ENCODE peak calls at places on chromosomes 1 and 21, in four cellular contexts. D, I, V and J are unnamed samples.

GRCh38 chr1:20255666-20256065 is 35.0 kb upstream of the VWA5B1 start:
- DNase-seq in D (peak), I (no peak), V (no peak), J (no peak)

GRCh38 chr1:174626031-174627020 is 178.6 kb downstream of the GPR52 start:
- DNase-seq in D (no peak), V (no peak), I (no peak), J (no peak)

GRCh38 chr1:187977298-187977697 is 1148.5 kb downstream of the PLA2G4A start:
- DNase-seq in D (no peak), I (no peak), V (no peak), J (no peak)

GRCh38 chr1:24020032-24020431 is 39.9 kb upstream of the SRSF10 start:
- DNase-seq in D (peak), V (no peak), I (no peak), J (no peak)

GRCh38 chr1:39900662-39901485 is 843 bp downstream of the MYCL start:
- DNase-seq in V (peak), I (peak), D (no peak), J (peak)

GRCh38 chr1:22142315-22143064 is 407 bp downstream of the WNT4 start:
- DNase-seq in V (peak), I (peak), D (no peak), J (peak)

GRCh38 chr1:180928272-180929230 is 15.9 kb downstream of the KIAA1614 start:
- DNase-seq in I (no peak), V (peak), D (no peak), J (no peak)

GRCh38 chr1:65260851-65261473 is 48.4 kb upstream of the DNAJC6 start:
- DNase-seq in I (no peak), V (no peak), D (peak), J (no peak)

GRCh38 chr1:93631626-93632365 is 49.8 kb downstream of the BCAR3 start:
- DNase-seq in I (no peak), D (no peak), V (peak), J (no peak)

GRCh38 chr1:218810336-218810735 is 363.3 kb upstream of the LYPLAL1 start:
- DNase-seq in D (no peak), I (no peak), V (no peak), J (no peak)

GRCh38 chr1:172629638-172630037 is 29.3 kb upstream of the FASLG start:
- DNase-seq in I (no peak), V (no peak), D (no peak), J (no peak)

GRCh38 chr1:55047611-55048010 is 8.3 kb downstream of the PCSK9 start:
- DNase-seq in I (no peak), V (no peak), D (no peak), J (no peak)

GRCh38 chr21:22421416-22422190 is 1423.4 kb downstream of the NCAM2 start:
- DNase-seq in V (no peak), I (no peak), D (no peak), J (no peak)

GRCh38 chr1:116585886-116586285 is 15.1 kb upstream of the CD58 start:
- DNase-seq in I (no peak), D (no peak), V (no peak), J (no peak)

GRCh38 chr1:109886827-109887226 is 23.8 kb upstream of the CSF1 start:
- DNase-seq in D (no peak), I (no peak), V (no peak), J (no peak)

GRCh38 chr21:27633631-27634030 is 666.7 kb upstream of the ADAMTS5 start:
- DNase-seq in V (no peak), D (no peak), I (no peak), J (no peak)

GRCh38 chr1:184418955-184419733 is 32.3 kb downstream of the C1orf21 start:
- DNase-seq in V (no peak), I (no peak), D (no peak), J (no peak)

GRCh38 chr1:65238010-65238409 is 71.3 kb upstream of the DNAJC6 start:
- DNase-seq in V (no peak), D (no peak), I (no peak), J (no peak)

GRCh38 chr1:158112994-158113758 is 67.5 kb upstream of the CD1D start:
- DNase-seq in V (peak), D (peak), I (peak), J (peak)

DNA sequence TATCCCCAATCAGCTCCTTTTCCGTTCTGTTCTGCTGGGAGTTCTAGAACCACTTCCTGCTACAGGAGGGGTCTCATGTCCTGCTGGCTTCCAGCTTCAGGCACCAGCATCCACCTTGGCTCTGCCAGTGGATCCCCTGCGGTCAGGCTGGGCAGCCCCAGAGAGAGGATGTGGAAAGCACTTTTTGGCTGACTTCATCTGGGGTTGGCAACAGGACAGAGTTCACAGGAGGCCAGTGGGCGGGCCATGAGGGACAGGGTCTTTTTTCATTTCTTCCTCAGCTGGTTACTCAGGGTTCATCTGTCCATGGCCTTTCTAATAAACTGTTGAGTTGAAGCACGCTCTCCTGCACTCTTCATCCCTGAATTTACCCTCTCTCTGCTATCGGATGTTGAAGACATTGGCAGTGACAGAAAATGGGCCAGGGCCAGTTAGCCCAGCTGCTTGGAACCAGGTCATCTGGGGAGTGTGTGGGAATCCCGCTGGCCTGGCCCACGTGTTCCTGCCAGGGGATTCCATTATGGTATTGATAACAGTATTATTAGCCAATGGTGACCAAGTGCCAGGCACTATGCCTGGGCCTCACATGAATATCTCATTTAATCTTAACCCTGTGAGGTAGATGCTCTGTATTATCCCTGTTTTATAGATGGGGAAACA is 45.3 kb downstream of the RPS6KA1 start:
- DNase-seq in D (peak), V (no peak), I (no peak), J (no peak)
- TF ChIP-seq CTCF in D (no peak), V (no peak), I (no peak), J (no peak)

GRCh38 chr1:241485554-241485992 is 34.0 kb downstream of the FH start:
- DNase-seq in D (no peak), V (peak), I (no peak), J (no peak)
- TF ChIP-seq CTCF in D (peak), V (peak), I (peak), J (peak)

GRCh38 chr1:147665521-147665920 is 4.8 kb downstream of the ACP6 start:
- DNase-seq in I (no peak), V (no peak), D (no peak), J (peak)
- TF ChIP-seq CTCF in I (no peak), V (peak), D (peak), J (peak)

GRCh38 chr1:113002297-113002696 is 46.3 kb upstream of the SLC16A1 start:
- DNase-seq in D (no peak), I (no peak), V (no peak), J (no peak)
- TF ChIP-seq CTCF in D (no peak), I (no peak), V (no peak), J (no peak)

DNA sequence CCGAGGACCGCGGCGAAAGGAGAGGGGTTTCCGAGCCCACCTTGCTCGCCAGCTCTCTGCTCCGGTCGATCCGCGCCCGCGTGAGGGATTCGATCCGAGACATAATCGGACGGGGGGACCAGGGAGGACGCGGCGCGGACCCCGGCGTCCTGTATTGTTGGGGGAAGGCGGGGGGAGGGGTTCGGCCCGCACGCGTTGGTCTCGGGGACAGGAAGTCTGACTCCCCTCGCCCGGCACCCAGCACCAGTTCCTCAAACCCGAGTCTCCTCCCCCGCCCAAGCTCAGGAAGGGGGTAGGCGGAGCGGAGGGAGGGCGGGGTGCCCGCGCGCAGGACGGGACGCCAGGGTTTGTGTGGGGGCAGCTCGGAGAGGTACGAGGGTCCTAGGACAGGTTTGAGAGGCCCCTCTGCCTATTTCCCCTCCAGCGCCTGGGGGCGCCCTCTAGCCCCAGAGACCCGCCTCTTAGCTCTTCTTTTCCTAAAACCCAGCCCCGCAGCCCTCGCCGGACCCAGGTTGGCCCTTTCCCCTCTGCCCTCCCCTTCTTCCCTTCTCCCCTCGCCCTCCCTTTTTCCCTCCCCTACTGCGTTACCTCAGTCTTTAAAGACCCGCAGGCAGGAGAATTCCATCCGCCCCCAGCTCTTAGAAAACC is at the start of gene ARHGEF2:
- DNase-seq in V (peak), D (peak), I (peak), J (peak)
- TF ChIP-seq CTCF in V (peak), D (no peak), I (no peak), J (no peak)

GRCh38 chr1:41474490-41475271 is 9.8 kb downstream of the EDN2 start:
- DNase-seq in I (no peak), V (peak), D (peak), J (no peak)

GRCh38 chr1:41473738-41474362 is 10.6 kb downstream of the EDN2 start:
- DNase-seq in D (no peak), V (no peak), I (no peak), J (no peak)

GRCh38 chr1:41475346-41475745 is 9.1 kb downstream of the EDN2 start:
- DNase-seq in I (no peak), V (no peak), D (no peak), J (no peak)

GRCh38 chr1:41476807-41477361 is 7.6 kb downstream of the EDN2 start:
- DNase-seq in I (no peak), D (peak), V (no peak), J (no peak)

GRCh38 chr1:41475859-41476567 is 8.5 kb downstream of the EDN2 start:
- DNase-seq in D (no peak), V (no peak), I (no peak), J (no peak)
- TF ChIP-seq CTCF in D (no peak), V (peak), I (no peak), J (no peak)

GRCh38 chr1:66271216-66271903 is 262.6 kb upstream of the SGIP1 start:
- DNase-seq in D (peak), I (peak), V (peak), J (peak)

GRCh38 chr1:66270122-66270812 is 263.7 kb upstream of the SGIP1 start:
- DNase-seq in D (peak), V (no peak), I (no peak), J (no peak)

GRCh38 chr1:66273674-66274073 is 260.3 kb upstream of the SGIP1 start:
- DNase-seq in D (no peak), V (no peak), I (no peak), J (no peak)

GRCh38 chr1:66269222-66269621 is 264.7 kb upstream of the SGIP1 start:
- DNase-seq in D (no peak), V (no peak), I (no peak), J (no peak)

DNA sequence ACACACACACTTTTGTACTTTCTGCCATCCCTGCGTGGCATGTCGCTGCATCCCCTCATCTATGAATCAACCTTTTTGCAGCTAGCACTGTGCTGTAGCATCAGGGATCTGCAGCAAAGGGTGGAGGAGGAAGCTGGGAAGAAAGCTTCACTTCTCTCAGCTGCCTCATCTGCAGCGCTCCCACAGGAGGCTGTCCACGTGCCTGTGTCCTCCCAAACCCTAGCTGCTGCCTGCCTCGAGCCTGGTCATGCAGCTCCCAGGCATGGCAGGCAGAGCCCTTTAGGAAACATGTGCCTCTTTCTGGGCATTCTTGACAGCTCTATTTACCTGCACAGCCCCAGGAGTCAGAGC is 262.1 kb upstream of the SGIP1 start:
- DNase-seq in V (peak), D (peak), I (no peak), J (no peak)
- TF ChIP-seq CTCF in V (no peak), D (no peak), I (no peak), J (no peak)

GRCh38 chr1:11979818-11980675 is at the start of gene MFN2:
- DNase-seq in D (peak), I (peak), V (peak), J (peak)
- TF ChIP-seq CTCF in D (no peak), I (no peak), V (no peak), J (no peak)

GRCh38 chr1:247373721-247374141 is 42.1 kb upstream of the ZNF496 start:
- DNase-seq in V (peak), I (peak), D (peak), J (peak)
- TF ChIP-seq CTCF in V (peak), I (peak), D (peak), J (peak)

DNA sequence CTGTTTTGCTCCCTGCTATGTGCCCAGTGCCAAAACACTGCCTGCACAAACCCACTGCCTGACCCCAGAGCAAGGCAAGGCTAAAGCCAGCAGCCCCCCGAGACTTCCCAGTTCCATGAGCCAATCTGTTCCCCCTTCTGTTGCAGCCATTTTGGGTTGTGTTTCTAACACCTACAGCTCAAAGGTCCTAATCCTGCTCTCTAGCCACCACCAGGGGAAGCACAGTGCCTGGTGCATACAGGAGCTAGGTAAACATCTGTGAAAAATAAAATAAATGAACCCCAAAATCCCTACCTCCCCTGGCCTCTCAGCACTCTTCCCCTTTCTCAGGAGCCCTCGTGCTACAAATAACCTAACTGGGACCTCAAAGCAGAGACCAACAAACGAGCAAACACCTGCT is 190.2 kb downstream of the MATN1 start:
- DNase-seq in V (no peak), D (no peak), I (no peak), J (no peak)
- TF ChIP-seq CTCF in V (no peak), D (no peak), I (no peak), J (no peak)